ENCODE peak calls at places on chromosomes 11 and 22, in eight cellular contexts. One of them, this sample, is unnamed. For H3K4me1, the result is how much of the 10 kb centered on the place peaks cover.

GRCh38 chr11:19379465-19379864 is 138.7 kb upstream of the E2F8 start:
- DNase-seq in OCI-LY7: no peak
- DNase-seq in endothelial cell of umbilical vein: no peak
- DNase-seq in Peyer's patch: no peak
- DNase-seq in heart right ventricle: no peak
- DNase-seq in CD8-positive, alpha-beta T cell: no peak
- DNase-seq in thyroid gland: no peak
- DNase-seq in tibial artery: no peak
- DNase-seq in this sample: no peak

GRCh38 chr11:63916837-63917684 is at the start of gene RCOR2:
- DNase-seq in OCI-LY7: peak
- DNase-seq in endothelial cell of umbilical vein: peak
- DNase-seq in Peyer's patch: peak
- DNase-seq in heart right ventricle: peak
- DNase-seq in CD8-positive, alpha-beta T cell: peak
- DNase-seq in thyroid gland: peak
- DNase-seq in tibial artery: peak
- DNase-seq in this sample: peak

GRCh38 chr11:66580803-66581202 is 12.1 kb downstream of the CCDC87 start:
- DNase-seq in OCI-LY7: no peak
- DNase-seq in endothelial cell of umbilical vein: no peak
- DNase-seq in Peyer's patch: no peak
- DNase-seq in heart right ventricle: no peak
- DNase-seq in CD8-positive, alpha-beta T cell: no peak
- DNase-seq in thyroid gland: no peak
- DNase-seq in tibial artery: no peak
- DNase-seq in this sample: no peak

GRCh38 chr22:37635157-37635556 is 4.3 kb upstream of the SH3BP1 start:
- DNase-seq in OCI-LY7: no peak
- DNase-seq in endothelial cell of umbilical vein: no peak
- DNase-seq in Peyer's patch: no peak
- DNase-seq in heart right ventricle: no peak
- DNase-seq in CD8-positive, alpha-beta T cell: no peak
- DNase-seq in thyroid gland: no peak
- DNase-seq in tibial artery: no peak
- DNase-seq in this sample: no peak

GRCh38 chr11:60987577-60988277 is 16.2 kb downstream of the CD6 start:
- DNase-seq in OCI-LY7: no peak
- DNase-seq in endothelial cell of umbilical vein: no peak
- DNase-seq in Peyer's patch: peak
- DNase-seq in heart right ventricle: no peak
- DNase-seq in CD8-positive, alpha-beta T cell: peak
- DNase-seq in thyroid gland: no peak
- DNase-seq in tibial artery: no peak
- DNase-seq in this sample: no peak

GRCh38 chr11:120929090-120929489 is 94.8 kb upstream of the TBCEL start:
- DNase-seq in OCI-LY7: no peak
- DNase-seq in endothelial cell of umbilical vein: no peak
- DNase-seq in Peyer's patch: no peak
- DNase-seq in heart right ventricle: no peak
- DNase-seq in CD8-positive, alpha-beta T cell: no peak
- DNase-seq in thyroid gland: no peak
- DNase-seq in tibial artery: no peak
- DNase-seq in this sample: no peak

GRCh38 chr11:65625628-65626342 is 10.2 kb downstream of the PCNX3 start:
- DNase-seq in OCI-LY7: peak
- DNase-seq in endothelial cell of umbilical vein: peak
- DNase-seq in Peyer's patch: peak
- DNase-seq in heart right ventricle: peak
- DNase-seq in CD8-positive, alpha-beta T cell: peak
- DNase-seq in thyroid gland: peak
- DNase-seq in tibial artery: peak
- DNase-seq in this sample: no peak

GRCh38 chr11:19311306-19312030 is 70.7 kb upstream of the E2F8 start:
- DNase-seq in OCI-LY7: peak
- DNase-seq in endothelial cell of umbilical vein: peak
- DNase-seq in Peyer's patch: peak
- DNase-seq in heart right ventricle: peak
- DNase-seq in CD8-positive, alpha-beta T cell: peak
- DNase-seq in thyroid gland: peak
- DNase-seq in tibial artery: peak
- DNase-seq in this sample: peak

GRCh38 chr11:76635991-76636520 is 34.5 kb downstream of the LRRC32 start:
- DNase-seq in OCI-LY7: peak
- DNase-seq in endothelial cell of umbilical vein: no peak
- DNase-seq in Peyer's patch: peak
- DNase-seq in heart right ventricle: no peak
- DNase-seq in CD8-positive, alpha-beta T cell: no peak
- DNase-seq in thyroid gland: no peak
- DNase-seq in tibial artery: no peak
- DNase-seq in this sample: peak

GRCh38 chr22:45977003-45977395 is at the start of gene WNT7B:
- DNase-seq in OCI-LY7: no peak
- DNase-seq in endothelial cell of umbilical vein: no peak
- DNase-seq in Peyer's patch: no peak
- DNase-seq in heart right ventricle: no peak
- DNase-seq in CD8-positive, alpha-beta T cell: peak
- DNase-seq in thyroid gland: peak
- DNase-seq in tibial artery: no peak
- DNase-seq in this sample: no peak

GRCh38 chr11:93936416-93936815 is 84.7 kb upstream of the HEPHL1 start:
- DNase-seq in OCI-LY7: no peak
- DNase-seq in endothelial cell of umbilical vein: no peak
- DNase-seq in Peyer's patch: no peak
- DNase-seq in heart right ventricle: no peak
- DNase-seq in CD8-positive, alpha-beta T cell: no peak
- DNase-seq in thyroid gland: peak
- DNase-seq in tibial artery: no peak
- DNase-seq in this sample: no peak

GRCh38 chr11:19864141-19865120 is 151.8 kb downstream of the NAV2 start:
- DNase-seq in OCI-LY7: no peak
- DNase-seq in endothelial cell of umbilical vein: peak
- DNase-seq in Peyer's patch: no peak
- DNase-seq in heart right ventricle: no peak
- DNase-seq in CD8-positive, alpha-beta T cell: no peak
- DNase-seq in thyroid gland: no peak
- DNase-seq in tibial artery: no peak
- DNase-seq in this sample: no peak

GRCh38 chr11:30585892-30586250 is 282 bp downstream of the MPPED2 start:
- DNase-seq in OCI-LY7: no peak
- DNase-seq in endothelial cell of umbilical vein: no peak
- DNase-seq in Peyer's patch: no peak
- DNase-seq in heart right ventricle: peak
- DNase-seq in CD8-positive, alpha-beta T cell: no peak
- DNase-seq in thyroid gland: peak
- DNase-seq in tibial artery: peak
- DNase-seq in this sample: no peak

GRCh38 chr22:21698430-21699329 is 32.9 kb downstream of the PPIL2 start:
- DNase-seq in OCI-LY7: no peak
- DNase-seq in endothelial cell of umbilical vein: no peak
- DNase-seq in Peyer's patch: no peak
- DNase-seq in heart right ventricle: peak
- DNase-seq in CD8-positive, alpha-beta T cell: no peak
- DNase-seq in thyroid gland: peak
- DNase-seq in tibial artery: peak
- DNase-seq in this sample: peak

DNA sequence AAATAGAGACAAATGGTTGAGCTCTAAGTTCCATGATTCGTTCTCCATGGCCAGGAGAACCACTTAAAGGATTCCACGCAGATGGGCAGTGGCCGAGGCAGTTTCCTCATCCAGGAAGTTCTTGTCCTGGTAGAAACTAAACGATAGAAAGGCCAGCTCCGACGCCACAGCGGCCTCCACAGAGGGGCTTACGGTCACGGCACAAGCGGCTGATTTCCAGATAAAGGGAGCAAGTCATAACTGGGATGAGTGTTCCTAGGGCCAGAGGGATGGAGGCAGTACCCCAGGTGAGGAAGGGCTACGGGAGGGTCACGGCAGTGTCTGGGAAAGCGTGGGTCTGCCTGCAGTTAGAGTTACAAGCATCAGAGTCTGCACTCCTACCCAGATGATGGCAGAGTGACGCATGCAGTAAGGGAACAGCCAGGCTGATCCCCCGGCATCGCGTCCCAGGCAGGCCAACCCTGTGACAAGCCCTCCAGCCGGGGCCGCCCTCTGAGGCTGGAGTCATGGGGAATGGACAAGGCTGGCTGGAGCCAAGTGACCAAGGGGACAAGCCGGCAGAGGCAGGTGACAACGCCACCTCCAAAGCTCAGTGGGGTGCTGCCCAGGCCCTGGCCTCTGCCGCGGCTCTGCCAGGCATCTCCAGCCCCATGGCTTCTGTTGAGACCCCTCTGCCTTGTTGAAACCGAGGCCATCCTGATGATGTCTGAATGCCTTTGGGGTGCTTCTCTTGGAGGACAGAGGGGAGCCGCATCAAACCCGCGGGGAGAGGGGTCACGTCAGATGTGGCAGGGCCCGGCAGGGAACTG is 475.1 kb downstream of the BRD1 start:
- DNase-seq in OCI-LY7: no peak
- DNase-seq in endothelial cell of umbilical vein: no peak
- DNase-seq in Peyer's patch: no peak
- DNase-seq in heart right ventricle: no peak
- DNase-seq in CD8-positive, alpha-beta T cell: no peak
- DNase-seq in thyroid gland: no peak
- DNase-seq in tibial artery: no peak
- DNase-seq in this sample: no peak
- H3K27ac ChIP-seq in OCI-LY7: peak
- H3K27ac ChIP-seq in endothelial cell of umbilical vein: no peak
- H3K27ac ChIP-seq in Peyer's patch: no peak
- H3K27ac ChIP-seq in heart right ventricle: no peak
- H3K27ac ChIP-seq in CD8-positive, alpha-beta T cell: no peak
- H3K27ac ChIP-seq in thyroid gland: no peak
- H3K27ac ChIP-seq in tibial artery: no peak
- H3K27ac ChIP-seq in this sample: no peak

GRCh38 chr11:12162652-12163051 is 52.3 kb downstream of the MICAL2 start:
- DNase-seq in OCI-LY7: no peak
- DNase-seq in endothelial cell of umbilical vein: no peak
- DNase-seq in Peyer's patch: no peak
- DNase-seq in heart right ventricle: no peak
- DNase-seq in CD8-positive, alpha-beta T cell: no peak
- DNase-seq in thyroid gland: no peak
- DNase-seq in tibial artery: no peak
- DNase-seq in this sample: no peak
- H3K4me1 ChIP-seq in OCI-LY7: under half
- H3K4me1 ChIP-seq in endothelial cell of umbilical vein: half or more
- H3K4me1 ChIP-seq in Peyer's patch: under half
- H3K4me1 ChIP-seq in heart right ventricle: under half
- H3K4me1 ChIP-seq in CD8-positive, alpha-beta T cell: under half
- H3K4me1 ChIP-seq in thyroid gland: under half
- H3K4me1 ChIP-seq in tibial artery: half or more
- H3K4me1 ChIP-seq in this sample: half or more

GRCh38 chr11:628056-628455 is 1.1 kb upstream of the SCT start:
- DNase-seq in OCI-LY7: no peak
- DNase-seq in endothelial cell of umbilical vein: no peak
- DNase-seq in Peyer's patch: peak
- DNase-seq in heart right ventricle: no peak
- DNase-seq in CD8-positive, alpha-beta T cell: no peak
- DNase-seq in thyroid gland: no peak
- DNase-seq in tibial artery: no peak
- DNase-seq in this sample: no peak

GRCh38 chr11:624705-625635 is at the start of gene CDHR5:
- DNase-seq in OCI-LY7: no peak
- DNase-seq in endothelial cell of umbilical vein: no peak
- DNase-seq in Peyer's patch: peak
- DNase-seq in heart right ventricle: no peak
- DNase-seq in CD8-positive, alpha-beta T cell: no peak
- DNase-seq in thyroid gland: no peak
- DNase-seq in tibial artery: no peak
- DNase-seq in this sample: no peak

GRCh38 chr11:627273-627585 is 248 bp upstream of the SCT start:
- DNase-seq in OCI-LY7: no peak
- DNase-seq in endothelial cell of umbilical vein: no peak
- DNase-seq in Peyer's patch: no peak
- DNase-seq in heart right ventricle: no peak
- DNase-seq in CD8-positive, alpha-beta T cell: no peak
- DNase-seq in thyroid gland: no peak
- DNase-seq in tibial artery: no peak
- DNase-seq in this sample: no peak

GRCh38 chr11:625636-626319 is 1.0 kb upstream of the CDHR5 start:
- DNase-seq in OCI-LY7: no peak
- DNase-seq in endothelial cell of umbilical vein: no peak
- DNase-seq in Peyer's patch: peak
- DNase-seq in heart right ventricle: no peak
- DNase-seq in CD8-positive, alpha-beta T cell: no peak
- DNase-seq in thyroid gland: no peak
- DNase-seq in tibial artery: no peak
- DNase-seq in this sample: no peak

DNA sequence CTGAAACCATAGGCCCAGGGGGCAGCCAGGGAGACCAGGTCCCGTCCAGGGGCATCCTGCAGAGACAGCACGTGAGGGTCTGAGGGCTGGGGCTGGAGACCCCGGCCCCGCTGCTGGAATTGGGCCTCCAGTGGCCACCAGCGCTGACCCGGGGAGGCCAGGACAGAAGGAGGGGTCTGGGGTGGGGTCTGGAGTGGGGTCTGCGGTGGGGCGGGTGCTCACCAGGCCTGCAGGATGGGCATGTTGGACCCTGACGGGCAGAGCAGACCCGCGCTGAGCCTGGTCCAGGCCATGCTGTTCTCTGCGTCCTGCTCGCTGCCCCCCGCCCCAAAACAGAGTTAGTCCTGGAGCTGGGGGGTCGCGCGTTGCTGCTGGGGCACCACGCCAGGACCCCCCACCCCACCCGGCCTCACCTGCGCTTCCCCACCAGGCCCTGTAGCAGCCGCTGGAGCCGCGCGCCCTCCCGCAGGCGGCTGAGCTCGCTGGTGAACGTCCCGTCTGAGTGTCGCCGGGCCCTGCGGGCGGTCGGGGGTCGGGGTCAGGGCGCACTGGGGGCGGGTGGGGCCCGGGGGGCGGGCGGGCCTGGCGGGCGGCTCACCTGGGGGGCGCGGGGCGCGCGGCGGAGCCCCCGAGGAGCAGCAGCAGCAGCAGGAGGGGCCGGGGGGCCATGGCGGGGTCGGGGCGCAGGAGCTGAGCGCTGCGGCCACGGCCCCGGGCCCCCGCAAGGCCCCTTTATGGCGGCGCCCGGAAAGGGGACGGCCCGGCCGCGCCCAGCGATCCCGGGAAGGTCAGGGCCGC is at the start of gene SCT:
- DNase-seq in OCI-LY7: no peak
- DNase-seq in endothelial cell of umbilical vein: no peak
- DNase-seq in Peyer's patch: no peak
- DNase-seq in heart right ventricle: no peak
- DNase-seq in CD8-positive, alpha-beta T cell: no peak
- DNase-seq in thyroid gland: no peak
- DNase-seq in tibial artery: no peak
- DNase-seq in this sample: no peak
- H3K27ac ChIP-seq in OCI-LY7: no peak
- H3K27ac ChIP-seq in endothelial cell of umbilical vein: no peak
- H3K27ac ChIP-seq in Peyer's patch: peak
- H3K27ac ChIP-seq in heart right ventricle: no peak
- H3K27ac ChIP-seq in CD8-positive, alpha-beta T cell: no peak
- H3K27ac ChIP-seq in thyroid gland: no peak
- H3K27ac ChIP-seq in tibial artery: no peak
- H3K27ac ChIP-seq in this sample: no peak

DNA sequence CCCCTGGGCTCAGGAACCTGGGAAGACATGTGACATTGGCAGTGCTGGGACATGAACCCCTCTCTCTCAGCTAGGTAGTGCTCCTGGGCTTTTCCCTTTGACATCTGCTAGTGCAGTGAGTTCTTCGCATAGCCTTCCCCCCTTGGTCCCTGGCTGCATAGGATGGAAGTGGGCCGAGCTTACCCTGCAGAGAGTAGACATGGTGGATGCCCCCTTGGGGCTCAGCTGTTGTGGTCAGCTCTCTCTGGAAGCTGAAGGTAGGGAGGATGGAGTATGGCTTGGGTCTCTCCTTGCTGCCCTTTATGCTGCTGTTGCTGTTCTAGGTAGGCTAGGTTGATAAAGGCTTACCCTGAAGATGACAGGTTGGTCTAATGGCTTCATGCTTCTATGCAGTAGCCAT is 92.1 kb downstream of the ZBTB16 start:
- DNase-seq in OCI-LY7: no peak
- DNase-seq in endothelial cell of umbilical vein: no peak
- DNase-seq in Peyer's patch: no peak
- DNase-seq in heart right ventricle: no peak
- DNase-seq in CD8-positive, alpha-beta T cell: no peak
- DNase-seq in thyroid gland: no peak
- DNase-seq in tibial artery: no peak
- DNase-seq in this sample: no peak
- H3K4me1 ChIP-seq in OCI-LY7: under half
- H3K4me1 ChIP-seq in endothelial cell of umbilical vein: under half
- H3K4me1 ChIP-seq in Peyer's patch: under half
- H3K4me1 ChIP-seq in heart right ventricle: half or more
- H3K4me1 ChIP-seq in CD8-positive, alpha-beta T cell: under half
- H3K4me1 ChIP-seq in thyroid gland: half or more
- H3K4me1 ChIP-seq in tibial artery: half or more
- H3K4me1 ChIP-seq in this sample: half or more

This sample was measured in right atrium auricular region.